ENCODE peak calls at places on chromosome 9, in six cellular contexts. O is SJSA1, I is gastrocnemius medialis, F is breast epithelium, Z is cardiac muscle cell, Y is PC-3. K is an unnamed sample.

GRCh38 chr9:68793605-68794343 is 88.7 kb downstream of the PIP5K1B start:
- DNase-seq in O (no peak), I (no peak), F (no peak), Z (no peak), Y (peak; percentile 3), K (no peak)

GRCh38 chr9:89434636-89435314 is 63.1 kb downstream of the SEMA4D start:
- DNase-seq in O (no peak), I (no peak), F (no peak), Z (no peak), Y (no peak), K (no peak)

GRCh38 chr9:109253637-109254284 is 67.1 kb downstream of the EPB41L4B start:
- DNase-seq in O (peak; percentile 38), I (no peak), F (peak; percentile 66), Z (no peak), Y (peak; percentile 93), K (no peak)

GRCh38 chr9:100098241-100098886 is 436 bp downstream of the ERP44 start:
- DNase-seq in O (no peak), I (peak; percentile 81), F (peak; percentile 46), Z (peak; percentile 70), Y (peak; percentile 75), K (peak; percentile 41)

GRCh38 chr9:14321517-14322125 is 7.7 kb upstream of the NFIB start:
- DNase-seq in O (no peak), I (no peak), F (no peak), Z (no peak), Y (no peak), K (no peak)

GRCh38 chr9:76451234-76451633 is 7.7 kb upstream of the GCNT1 start:
- DNase-seq in O (peak; percentile 33), I (no peak), F (no peak), Z (no peak), Y (peak; percentile 13), K (no peak)

GRCh38 chr9:32886021-32886420 is 102.7 kb downstream of the TMEM215 start:
- DNase-seq in O (no peak), I (no peak), F (no peak), Z (no peak), Y (no peak), K (no peak)

GRCh38 chr9:127091526-127091925 is 30.9 kb downstream of the ANGPTL2 start:
- DNase-seq in O (no peak), I (no peak), F (no peak), Z (no peak), Y (no peak), K (no peak)

GRCh38 chr9:77764894-77765780 is 117.0 kb upstream of the GNA14 start:
- DNase-seq in O (peak; percentile 14), I (no peak), F (no peak), Z (no peak), Y (peak; percentile 70), K (no peak)

GRCh38 chr9:136173648-136174290 is 31.2 kb downstream of the LHX3 start:
- DNase-seq in O (no peak), I (no peak), F (no peak), Z (no peak), Y (no peak), K (no peak)

GRCh38 chr9:95167998-95168397 is 149.5 kb downstream of the FANCC start:
- DNase-seq in O (peak; percentile 68), I (no peak), F (no peak), Z (peak; percentile 59), Y (peak; percentile 87), K (peak; percentile 87)

GRCh38 chr9:37197158-37198033 is 77.0 kb downstream of the ZCCHC7 start:
- DNase-seq in O (no peak), I (no peak), F (no peak), Z (peak; percentile 62), Y (peak; percentile 68), K (no peak)

GRCh38 chr9:123087359-123087888 is 54.0 kb downstream of the GPR21 start:
- DNase-seq in O (no peak), I (peak; percentile 37), F (no peak), Z (no peak), Y (peak; percentile 11), K (no peak)

GRCh38 chr9:18910858-18911257 is 122.2 kb downstream of the SAXO1 start:
- DNase-seq in O (peak; percentile 4), I (no peak), F (no peak), Z (peak; percentile 44), Y (no peak), K (no peak)

GRCh38 chr9:125772740-125773139 is 25.6 kb downstream of the PBX3 start:
- DNase-seq in O (no peak), I (no peak), F (no peak), Z (no peak), Y (no peak), K (no peak)

GRCh38 chr9:71928376-71928775 is 16.9 kb downstream of the C9orf85 start:
- DNase-seq in O (no peak), I (no peak), F (no peak), Z (no peak), Y (peak; percentile 80), K (no peak)

GRCh38 chr9:109556061-109556460 is 58.0 kb upstream of the PTPN3 start:
- DNase-seq in O (no peak), I (no peak), F (peak; percentile 82), Z (no peak), Y (peak; percentile 25), K (no peak)

GRCh38 chr9:99076483-99077171 is 28.3 kb upstream of the TGFBR1 start:
- DNase-seq in O (no peak), I (no peak), F (no peak), Z (no peak), Y (no peak), K (no peak)

GRCh38 chr9:68832853-68833518 is 127.9 kb downstream of the PIP5K1B start:
- DNase-seq in O (no peak), I (no peak), F (peak; percentile 71), Z (no peak), Y (no peak), K (no peak)

GRCh38 chr9:136052433-136052880 is 42.6 kb downstream of the NACC2 start:
- DNase-seq in O (peak; percentile 70), I (no peak), F (no peak), Z (peak; percentile 23), Y (peak; percentile 33), K (no peak)

GRCh38 chr9:102295188-102295587 is 556.7 kb upstream of the GRIN3A start:
- DNase-seq in O (no peak), I (no peak), F (no peak), Z (no peak), Y (no peak), K (no peak)

GRCh38 chr9:98328141-98328540 is 72.7 kb upstream of the TBC1D2 start:
- DNase-seq in O (no peak), I (no peak), F (no peak), Z (no peak), Y (no peak), K (no peak)

GRCh38 chr9:68719847-68720246 is 14.8 kb downstream of the PIP5K1B start:
- DNase-seq in O (no peak), I (no peak), F (no peak), Z (no peak), Y (no peak), K (no peak)

GRCh38 chr9:114779352-114779845 is 26.4 kb downstream of the TNFSF15 start:
- DNase-seq in O (no peak), I (peak; percentile 13), F (peak; percentile 53), Z (no peak), Y (peak; percentile 89), K (no peak)

GRCh38 chr9:6632516-6633328 is 12.8 kb downstream of the GLDC start:
- DNase-seq in O (no peak), I (no peak), F (no peak), Z (no peak), Y (no peak), K (no peak)
- H3K4me3 ChIP-seq in O (no peak overlapping the region), I (no peak overlapping the region), F (no peak overlapping the region), Z (no peak overlapping the region), Y (no peak overlapping the region), K (no peak overlapping the region)

GRCh38 chr9:91905237-91905650 is 44.8 kb downstream of the ROR2 start:
- DNase-seq in O (no peak), I (no peak), F (no peak), Z (no peak), Y (no peak), K (no peak)

GRCh38 chr9:91908746-91909145 is 41.3 kb downstream of the ROR2 start:
- DNase-seq in O (no peak), I (no peak), F (no peak), Z (no peak), Y (no peak), K (no peak)

GRCh38 chr9:91907387-91908292 is 42.4 kb downstream of the ROR2 start:
- DNase-seq in O (no peak), I (no peak), F (no peak), Z (no peak), Y (no peak), K (no peak)

GRCh38 chr9:91905958-91906585 is 44.0 kb downstream of the ROR2 start:
- DNase-seq in O (peak; percentile 29), I (no peak), F (no peak), Z (peak; percentile 34), Y (peak; percentile 4), K (no peak)

GRCh38 chr9:91908293-91908623 is 41.8 kb downstream of the ROR2 start:
- DNase-seq in O (no peak), I (no peak), F (no peak), Z (no peak), Y (no peak), K (no peak)
- H3K4me1 ChIP-seq in O (no peaks in the 10 kb centered on the region), I (no peaks in the 10 kb centered on the region), F (no peaks in the 10 kb centered on the region), Z (peaks cover 34% of the 10 kb centered on the region), Y (no peaks in the 10 kb centered on the region), K (peaks cover 1% of the 10 kb centered on the region)

GRCh38 chr9:92512622-92513021 is 23.2 kb downstream of the ECM2 start:
- DNase-seq in O (no peak), I (no peak), F (no peak), Z (no peak), Y (no peak), K (no peak)
- H3K4me3 ChIP-seq in O (no peak overlapping the region), I (no peak overlapping the region), F (no peak overlapping the region), Z (no peak overlapping the region), Y (no peak overlapping the region), K (no peak overlapping the region)

GRCh38 chr9:113523421-113524141 is 60.1 kb downstream of the RGS3 start:
- DNase-seq in O (no peak), I (peak; percentile 43), F (no peak), Z (no peak), Y (no peak), K (no peak)

GRCh38 chr9:113525831-113526230 is 62.3 kb downstream of the RGS3 start:
- DNase-seq in O (no peak), I (no peak), F (no peak), Z (no peak), Y (no peak), K (no peak)

GRCh38 chr9:113522858-113523257 is 59.3 kb downstream of the RGS3 start:
- DNase-seq in O (no peak), I (no peak), F (no peak), Z (no peak), Y (no peak), K (no peak)

GRCh38 chr9:113525208-113525607 is 61.7 kb downstream of the RGS3 start:
- DNase-seq in O (no peak), I (no peak), F (no peak), Z (no peak), Y (no peak), K (no peak)

GRCh38 chr9:113524460-113524859 is 60.9 kb downstream of the RGS3 start:
- DNase-seq in O (no peak), I (no peak), F (no peak), Z (no peak), Y (no peak), K (no peak)
- H3K4me1 ChIP-seq in O (peaks cover 8% of the 10 kb centered on the region), I (peaks cover 66% of the 10 kb centered on the region), F (no peaks in the 10 kb centered on the region), Z (peaks cover 44% of the 10 kb centered on the region), Y (peaks cover 9% of the 10 kb centered on the region), K (no peaks in the 10 kb centered on the region)

K was measured in iPS DF 6.9.